ENCODE peak calls at places on chromosomes 4 and X, in six cellular contexts. One of them, this sample, is unnamed.
A peak's percentile ranks its signal among the peaks of the same experiment; 100 is the strongest.

GRCh38 chr4:152112887-152113286 is 352.1 kb upstream of the GATB start:
- DNase-seq in AG08396: no peak
- DNase-seq in right cardiac atrium: no peak
- DNase-seq in T-cell: no peak
- DNase-seq in HFFc6: no peak
- DNase-seq in NCI-H2171: no peak
- DNase-seq in this sample: no peak

GRCh38 chrX:65828599-65828998 is 161.1 kb downstream of the MSN start:
- DNase-seq in right cardiac atrium: no peak
- DNase-seq in NCI-H2171: peak; percentile 1
- DNase-seq in AG08396: no peak
- DNase-seq in HFFc6: no peak
- DNase-seq in T-cell: no peak
- DNase-seq in this sample: no peak

GRCh38 chr4:34516524-34516923 is 1727.8 kb downstream of the ARAP2 start:
- DNase-seq in HFFc6: no peak
- DNase-seq in AG08396: no peak
- DNase-seq in T-cell: no peak
- DNase-seq in right cardiac atrium: no peak
- DNase-seq in NCI-H2171: no peak
- DNase-seq in this sample: no peak

GRCh38 chr4:40990899-40991265 is 223.5 kb downstream of the APBB2 start:
- DNase-seq in HFFc6: no peak
- DNase-seq in T-cell: no peak
- DNase-seq in NCI-H2171: no peak
- DNase-seq in right cardiac atrium: no peak
- DNase-seq in AG08396: no peak
- DNase-seq in this sample: no peak

GRCh38 chrX:24487576-24487975 is 22.5 kb downstream of the PDK3 start:
- DNase-seq in NCI-H2171: no peak
- DNase-seq in HFFc6: no peak
- DNase-seq in AG08396: no peak
- DNase-seq in right cardiac atrium: no peak
- DNase-seq in T-cell: no peak
- DNase-seq in this sample: no peak

GRCh38 chr4:185775792-185776555 is 36.0 kb downstream of the SORBS2 start:
- DNase-seq in HFFc6: peak; percentile 39
- DNase-seq in T-cell: no peak
- DNase-seq in NCI-H2171: no peak
- DNase-seq in AG08396: no peak
- DNase-seq in right cardiac atrium: no peak
- DNase-seq in this sample: no peak

GRCh38 chr4:183333983-183334382 is 11.8 kb upstream of the CLDN24 start:
- DNase-seq in T-cell: no peak
- DNase-seq in HFFc6: no peak
- DNase-seq in right cardiac atrium: no peak
- DNase-seq in AG08396: no peak
- DNase-seq in NCI-H2171: no peak
- DNase-seq in this sample: no peak

GRCh38 chr4:157204634-157205244 is 15.8 kb upstream of the GRIA2 start:
- DNase-seq in T-cell: no peak
- DNase-seq in HFFc6: no peak
- DNase-seq in AG08396: peak; percentile 16
- DNase-seq in right cardiac atrium: peak; percentile 45
- DNase-seq in NCI-H2171: no peak
- DNase-seq in this sample: peak; percentile 24

GRCh38 chr4:86653237-86653865 is 59.2 kb downstream of the PTPN13 start:
- DNase-seq in NCI-H2171: no peak
- DNase-seq in right cardiac atrium: no peak
- DNase-seq in AG08396: no peak
- DNase-seq in HFFc6: no peak
- DNase-seq in T-cell: no peak
- DNase-seq in this sample: peak; percentile 22

GRCh38 chr4:143626134-143626859 is 74.2 kb downstream of the FREM3 start:
- DNase-seq in right cardiac atrium: peak; percentile 89
- DNase-seq in HFFc6: no peak
- DNase-seq in T-cell: no peak
- DNase-seq in AG08396: peak; percentile 12
- DNase-seq in NCI-H2171: no peak
- DNase-seq in this sample: no peak

GRCh38 chrX:2321411-2321810 is 179.4 kb downstream of the DHRSX start:
- DNase-seq in T-cell: no peak
- DNase-seq in NCI-H2171: no peak
- DNase-seq in right cardiac atrium: no peak
- DNase-seq in HFFc6: no peak
- DNase-seq in AG08396: no peak
- DNase-seq in this sample: no peak

GRCh38 chr4:92236907-92237306 is 66.9 kb upstream of the GRID2 start:
- DNase-seq in HFFc6: peak; percentile 3
- DNase-seq in right cardiac atrium: no peak
- DNase-seq in AG08396: peak; percentile 8
- DNase-seq in T-cell: no peak
- DNase-seq in NCI-H2171: no peak
- DNase-seq in this sample: no peak

GRCh38 chrX:111869639-111870034 is 6.3 kb upstream of the TRPC5OS start:
- DNase-seq in AG08396: peak; percentile 32
- DNase-seq in T-cell: no peak
- DNase-seq in HFFc6: peak; percentile 0
- DNase-seq in NCI-H2171: peak; percentile 31
- DNase-seq in right cardiac atrium: no peak
- DNase-seq in this sample: peak; percentile 21

GRCh38 chr4:36786519-36786918 is 458.0 kb upstream of the NWD2 start:
- DNase-seq in right cardiac atrium: no peak
- DNase-seq in AG08396: no peak
- DNase-seq in HFFc6: no peak
- DNase-seq in T-cell: no peak
- DNase-seq in NCI-H2171: no peak
- DNase-seq in this sample: no peak

GRCh38 chr4:77040856-77041576 is 34.8 kb downstream of the CCNI start:
- DNase-seq in AG08396: no peak
- DNase-seq in HFFc6: no peak
- DNase-seq in NCI-H2171: no peak
- DNase-seq in T-cell: no peak
- DNase-seq in right cardiac atrium: no peak
- DNase-seq in this sample: no peak

GRCh38 chr4:67465032-67465762 is 80.1 kb downstream of the CENPC start:
- DNase-seq in right cardiac atrium: no peak
- DNase-seq in AG08396: peak; percentile 31
- DNase-seq in NCI-H2171: no peak
- DNase-seq in HFFc6: peak; percentile 10
- DNase-seq in T-cell: no peak
- DNase-seq in this sample: no peak